ENCODE peak calls at places on chromosomes 2 and 18, in eight cellular contexts. One of them, this sample, is unnamed.

GRCh38 chr18:67428805-67429204 is 87.7 kb downstream of the DSEL start:
- DNase-seq in skeletal muscle cell: no peak
- DNase-seq in lower leg skin: no peak
- DNase-seq in C1 segment of cervical spinal cord: no peak
- DNase-seq in caudate nucleus: no peak
- DNase-seq in coronary artery: no peak
- DNase-seq in HFFc6: peak
- DNase-seq in neural crest cell: no peak
- DNase-seq in this sample: no peak

GRCh38 chr2:105181282-105181681 is 60.3 kb upstream of the GPR45 start:
- DNase-seq in caudate nucleus: no peak
- DNase-seq in neural crest cell: no peak
- DNase-seq in lower leg skin: no peak
- DNase-seq in HFFc6: no peak
- DNase-seq in C1 segment of cervical spinal cord: no peak
- DNase-seq in coronary artery: no peak
- DNase-seq in skeletal muscle cell: no peak
- DNase-seq in this sample: no peak

GRCh38 chr18:6249788-6250187 is 164.9 kb downstream of the L3MBTL4 start:
- DNase-seq in caudate nucleus: no peak
- DNase-seq in HFFc6: no peak
- DNase-seq in C1 segment of cervical spinal cord: no peak
- DNase-seq in coronary artery: no peak
- DNase-seq in neural crest cell: no peak
- DNase-seq in skeletal muscle cell: no peak
- DNase-seq in lower leg skin: no peak
- DNase-seq in this sample: no peak

GRCh38 chr2:115491394-115491793 is 1049.0 kb downstream of the DPP10 start:
- DNase-seq in neural crest cell: no peak
- DNase-seq in skeletal muscle cell: no peak
- DNase-seq in caudate nucleus: no peak
- DNase-seq in C1 segment of cervical spinal cord: no peak
- DNase-seq in lower leg skin: no peak
- DNase-seq in coronary artery: no peak
- DNase-seq in HFFc6: no peak
- DNase-seq in this sample: no peak

GRCh38 chr2:164622338-164623106 is 1.2 kb upstream of the GRB14 start:
- DNase-seq in neural crest cell: no peak
- DNase-seq in coronary artery: no peak
- DNase-seq in skeletal muscle cell: no peak
- DNase-seq in C1 segment of cervical spinal cord: no peak
- DNase-seq in HFFc6: no peak
- DNase-seq in lower leg skin: no peak
- DNase-seq in caudate nucleus: no peak
- DNase-seq in this sample: no peak

GRCh38 chr18:34837769-34838194 is 127.7 kb downstream of the DTNA start:
- DNase-seq in lower leg skin: no peak
- DNase-seq in C1 segment of cervical spinal cord: no peak
- DNase-seq in HFFc6: no peak
- DNase-seq in skeletal muscle cell: peak
- DNase-seq in neural crest cell: no peak
- DNase-seq in coronary artery: no peak
- DNase-seq in caudate nucleus: peak
- DNase-seq in this sample: no peak

GRCh38 chr2:120768112-120769048 is 32.7 kb downstream of the GLI2 start:
- DNase-seq in C1 segment of cervical spinal cord: no peak
- DNase-seq in lower leg skin: peak
- DNase-seq in HFFc6: no peak
- DNase-seq in coronary artery: no peak
- DNase-seq in skeletal muscle cell: no peak
- DNase-seq in caudate nucleus: no peak
- DNase-seq in neural crest cell: no peak
- DNase-seq in this sample: no peak

GRCh38 chr18:23422751-23423418 is 30.2 kb upstream of the RIOK3 start:
- DNase-seq in C1 segment of cervical spinal cord: no peak
- DNase-seq in coronary artery: no peak
- DNase-seq in HFFc6: peak
- DNase-seq in caudate nucleus: no peak
- DNase-seq in lower leg skin: peak
- DNase-seq in neural crest cell: no peak
- DNase-seq in skeletal muscle cell: peak
- DNase-seq in this sample: peak

GRCh38 chr2:3542107-3542506 is 16.0 kb downstream of the RNASEH1 start:
- DNase-seq in C1 segment of cervical spinal cord: no peak
- DNase-seq in skeletal muscle cell: no peak
- DNase-seq in neural crest cell: no peak
- DNase-seq in HFFc6: no peak
- DNase-seq in caudate nucleus: no peak
- DNase-seq in coronary artery: no peak
- DNase-seq in lower leg skin: no peak
- DNase-seq in this sample: no peak

GRCh38 chr18:48905541-48905940 is 45.2 kb downstream of the SMAD7 start:
- DNase-seq in skeletal muscle cell: no peak
- DNase-seq in caudate nucleus: no peak
- DNase-seq in coronary artery: no peak
- DNase-seq in neural crest cell: no peak
- DNase-seq in HFFc6: no peak
- DNase-seq in C1 segment of cervical spinal cord: no peak
- DNase-seq in lower leg skin: no peak
- DNase-seq in this sample: no peak

GRCh38 chr2:133369896-133370295 is 198.4 kb downstream of the NCKAP5 start:
- DNase-seq in lower leg skin: no peak
- DNase-seq in coronary artery: no peak
- DNase-seq in HFFc6: no peak
- DNase-seq in C1 segment of cervical spinal cord: no peak
- DNase-seq in caudate nucleus: no peak
- DNase-seq in skeletal muscle cell: no peak
- DNase-seq in neural crest cell: no peak
- DNase-seq in this sample: no peak

GRCh38 chr2:190538201-190538600 is 3.7 kb upstream of the NEMP2 start:
- DNase-seq in HFFc6: no peak
- DNase-seq in coronary artery: no peak
- DNase-seq in C1 segment of cervical spinal cord: no peak
- DNase-seq in caudate nucleus: no peak
- DNase-seq in skeletal muscle cell: no peak
- DNase-seq in lower leg skin: no peak
- DNase-seq in neural crest cell: no peak
- DNase-seq in this sample: no peak

GRCh38 chr2:156565066-156565710 is 129.0 kb downstream of the GPD2 start:
- DNase-seq in caudate nucleus: no peak
- DNase-seq in skeletal muscle cell: peak
- DNase-seq in C1 segment of cervical spinal cord: no peak
- DNase-seq in HFFc6: peak
- DNase-seq in neural crest cell: no peak
- DNase-seq in coronary artery: no peak
- DNase-seq in lower leg skin: no peak
- DNase-seq in this sample: no peak

GRCh38 chr2:191844706-191845105 is 2.2 kb downstream of the CAVIN2 start:
- DNase-seq in neural crest cell: no peak
- DNase-seq in skeletal muscle cell: no peak
- DNase-seq in C1 segment of cervical spinal cord: no peak
- DNase-seq in lower leg skin: no peak
- DNase-seq in caudate nucleus: no peak
- DNase-seq in coronary artery: no peak
- DNase-seq in HFFc6: peak
- DNase-seq in this sample: no peak

GRCh38 chr2:141824790-141825189 is 306.0 kb downstream of the LRP1B start:
- DNase-seq in lower leg skin: no peak
- DNase-seq in caudate nucleus: no peak
- DNase-seq in skeletal muscle cell: no peak
- DNase-seq in coronary artery: no peak
- DNase-seq in neural crest cell: no peak
- DNase-seq in C1 segment of cervical spinal cord: no peak
- DNase-seq in HFFc6: no peak
- DNase-seq in this sample: no peak

GRCh38 chr2:152657042-152657441 is 60.2 kb downstream of the PRPF40A start:
- DNase-seq in coronary artery: no peak
- DNase-seq in HFFc6: no peak
- DNase-seq in caudate nucleus: peak
- DNase-seq in neural crest cell: no peak
- DNase-seq in C1 segment of cervical spinal cord: no peak
- DNase-seq in lower leg skin: no peak
- DNase-seq in skeletal muscle cell: no peak
- DNase-seq in this sample: no peak

GRCh38 chr2:109695290-109695689 is 81.1 kb downstream of the SOWAHC start:
- DNase-seq in caudate nucleus: no peak
- DNase-seq in coronary artery: no peak
- DNase-seq in skeletal muscle cell: no peak
- DNase-seq in lower leg skin: no peak
- DNase-seq in neural crest cell: no peak
- DNase-seq in C1 segment of cervical spinal cord: no peak
- DNase-seq in HFFc6: no peak
- DNase-seq in this sample: no peak

GRCh38 chr2:11685906-11686470 is 16.0 kb upstream of the NTSR2 start:
- DNase-seq in C1 segment of cervical spinal cord: no peak
- DNase-seq in coronary artery: no peak
- DNase-seq in neural crest cell: no peak
- DNase-seq in skeletal muscle cell: no peak
- DNase-seq in caudate nucleus: no peak
- DNase-seq in lower leg skin: peak
- DNase-seq in HFFc6: no peak
- DNase-seq in this sample: no peak

GRCh38 chr18:22872894-22873537 is 60.1 kb upstream of the RBBP8 start:
- DNase-seq in coronary artery: no peak
- DNase-seq in skeletal muscle cell: no peak
- DNase-seq in caudate nucleus: no peak
- DNase-seq in neural crest cell: no peak
- DNase-seq in C1 segment of cervical spinal cord: no peak
- DNase-seq in lower leg skin: no peak
- DNase-seq in HFFc6: no peak
- DNase-seq in this sample: no peak

GRCh38 chr2:235642446-235643107 is 148.7 kb downstream of the AGAP1 start:
- DNase-seq in neural crest cell: no peak
- DNase-seq in skeletal muscle cell: peak
- DNase-seq in lower leg skin: no peak
- DNase-seq in HFFc6: peak
- DNase-seq in C1 segment of cervical spinal cord: no peak
- DNase-seq in caudate nucleus: no peak
- DNase-seq in coronary artery: no peak
- DNase-seq in this sample: no peak

GRCh38 chr2:18271370-18272147 is 288.9 kb downstream of the RDH14 start:
- DNase-seq in HFFc6: no peak
- DNase-seq in skeletal muscle cell: no peak
- DNase-seq in C1 segment of cervical spinal cord: no peak
- DNase-seq in neural crest cell: no peak
- DNase-seq in coronary artery: no peak
- DNase-seq in lower leg skin: no peak
- DNase-seq in caudate nucleus: no peak
- DNase-seq in this sample: no peak

GRCh38 chr2:147989809-147990403 is 30.6 kb downstream of the ORC4 start:
- DNase-seq in neural crest cell: no peak
- DNase-seq in caudate nucleus: peak
- DNase-seq in HFFc6: peak
- DNase-seq in lower leg skin: no peak
- DNase-seq in coronary artery: no peak
- DNase-seq in C1 segment of cervical spinal cord: no peak
- DNase-seq in skeletal muscle cell: peak
- DNase-seq in this sample: peak

GRCh38 chr2:178246696-178247095 is 52.4 kb downstream of the OSBPL6 start:
- DNase-seq in caudate nucleus: no peak
- DNase-seq in lower leg skin: no peak
- DNase-seq in C1 segment of cervical spinal cord: no peak
- DNase-seq in skeletal muscle cell: no peak
- DNase-seq in neural crest cell: no peak
- DNase-seq in HFFc6: no peak
- DNase-seq in coronary artery: no peak
- DNase-seq in this sample: no peak

GRCh38 chr2:238879020-238879419 is 31.1 kb downstream of the TWIST2 start:
- DNase-seq in C1 segment of cervical spinal cord: no peak
- DNase-seq in coronary artery: no peak
- DNase-seq in HFFc6: no peak
- DNase-seq in neural crest cell: no peak
- DNase-seq in lower leg skin: peak
- DNase-seq in caudate nucleus: no peak
- DNase-seq in skeletal muscle cell: no peak
- DNase-seq in this sample: no peak

GRCh38 chr18:24878289-24878688 is 417.9 kb downstream of the HRH4 start:
- DNase-seq in lower leg skin: no peak
- DNase-seq in coronary artery: no peak
- DNase-seq in caudate nucleus: peak
- DNase-seq in C1 segment of cervical spinal cord: no peak
- DNase-seq in HFFc6: peak
- DNase-seq in neural crest cell: peak
- DNase-seq in skeletal muscle cell: no peak
- DNase-seq in this sample: no peak

GRCh38 chr2:107927034-107927534 is 59.2 kb upstream of the SLC5A7 start:
- DNase-seq in HFFc6: no peak
- DNase-seq in coronary artery: no peak
- DNase-seq in lower leg skin: no peak
- DNase-seq in neural crest cell: no peak
- DNase-seq in skeletal muscle cell: no peak
- DNase-seq in C1 segment of cervical spinal cord: no peak
- DNase-seq in caudate nucleus: no peak
- DNase-seq in this sample: no peak

GRCh38 chr2:173999272-173999671 is 34.1 kb upstream of the SP3 start:
- DNase-seq in lower leg skin: no peak
- DNase-seq in C1 segment of cervical spinal cord: no peak
- DNase-seq in caudate nucleus: peak
- DNase-seq in neural crest cell: no peak
- DNase-seq in HFFc6: no peak
- DNase-seq in coronary artery: no peak
- DNase-seq in skeletal muscle cell: no peak
- DNase-seq in this sample: no peak

GRCh38 chr2:19711470-19712372 is 190.1 kb downstream of the TTC32 start:
- DNase-seq in skeletal muscle cell: peak
- DNase-seq in HFFc6: peak
- DNase-seq in lower leg skin: no peak
- DNase-seq in coronary artery: no peak
- DNase-seq in neural crest cell: no peak
- DNase-seq in caudate nucleus: no peak
- DNase-seq in C1 segment of cervical spinal cord: no peak
- DNase-seq in this sample: no peak

GRCh38 chr2:3608373-3609278 is 13.7 kb downstream of the COLEC11 start:
- DNase-seq in coronary artery: peak
- DNase-seq in C1 segment of cervical spinal cord: no peak
- DNase-seq in HFFc6: no peak
- DNase-seq in caudate nucleus: no peak
- DNase-seq in neural crest cell: no peak
- DNase-seq in skeletal muscle cell: no peak
- DNase-seq in lower leg skin: peak
- DNase-seq in this sample: no peak

GRCh38 chr2:20080839-20081348 is 29.5 kb upstream of the LAPTM4A start:
- DNase-seq in caudate nucleus: no peak
- DNase-seq in C1 segment of cervical spinal cord: no peak
- DNase-seq in neural crest cell: no peak
- DNase-seq in lower leg skin: no peak
- DNase-seq in HFFc6: no peak
- DNase-seq in skeletal muscle cell: no peak
- DNase-seq in coronary artery: no peak
- DNase-seq in this sample: no peak

GRCh38 chr2:219739061-219739460 is 111.6 kb downstream of the SLC4A3 start:
- DNase-seq in coronary artery: no peak
- DNase-seq in skeletal muscle cell: no peak
- DNase-seq in caudate nucleus: no peak
- DNase-seq in neural crest cell: no peak
- DNase-seq in C1 segment of cervical spinal cord: no peak
- DNase-seq in HFFc6: no peak
- DNase-seq in lower leg skin: no peak
- DNase-seq in this sample: no peak

This sample was measured in GF-D8.